ENCODE peak calls at places on chromosomes 1 and 21, in nine cellular contexts. F is A549, T is GM23338, M is HL-60, B is SK-N-SH, Q is GM12878, L is K562, K is HepG2, J is Panc1. G is an unnamed sample.

GRCh38 chr1:20380616-20381035 is 90.0 kb downstream of the VWA5B1 start:
- DNase-seq in F (peak), T (no peak), M (no peak), B (no peak), Q (no peak), L (no peak), K (no peak), J (no peak), G (peak)

GRCh38 chr1:204731509-204731908 is 46.0 kb upstream of the LRRN2 start:
- DNase-seq in F (no peak), T (no peak), M (no peak), B (no peak), Q (no peak), L (no peak), K (no peak), J (no peak), G (no peak)

GRCh38 chr1:26996024-26996423 is 2.5 kb downstream of the TRNP1 start:
- DNase-seq in F (peak), T (peak), M (no peak), B (no peak), Q (no peak), L (no peak), K (no peak), J (no peak), G (no peak)

GRCh38 chr1:179709841-179710329 is 33.2 kb upstream of the FAM163A start:
- DNase-seq in F (no peak), T (no peak), M (no peak), B (peak), Q (peak), L (no peak), K (no peak), J (no peak), G (no peak)

GRCh38 chr1:241250465-241250864 is 106.5 kb downstream of the RGS7 start:
- DNase-seq in F (no peak), T (no peak), M (no peak), B (no peak), Q (no peak), L (no peak), K (no peak), J (no peak), G (no peak)

GRCh38 chr1:40739455-40740008 is 44.1 kb upstream of the KCNQ4 start:
- DNase-seq in F (no peak), T (no peak), M (no peak), B (no peak), Q (no peak), L (no peak), K (no peak), J (no peak), G (no peak)

GRCh38 chr1:153032677-153033308 is 1.8 kb downstream of the SPRR1B start:
- DNase-seq in F (peak), T (peak), M (no peak), B (peak), Q (no peak), L (peak), K (peak), J (peak), G (peak)

GRCh38 chr1:14848203-14848602 is 249.7 kb downstream of the KAZN start:
- DNase-seq in F (no peak), T (no peak), M (no peak), B (no peak), Q (no peak), L (no peak), K (no peak), J (no peak), G (no peak)

GRCh38 chr1:1272341-1273151 is 1.1 kb downstream of the UBE2J2 start:
- DNase-seq in F (no peak), T (no peak), M (no peak), B (no peak), Q (no peak), L (no peak), K (no peak), J (no peak), G (no peak)

GRCh38 chr21:29870814-29871213 is 69.0 kb downstream of the GRIK1 start:
- DNase-seq in F (no peak), T (peak), M (no peak), B (no peak), Q (no peak), L (no peak), K (no peak), J (no peak), G (no peak)

GRCh38 chr21:44795342-44795741 is 6.3 kb downstream of the UBE2G2 start:
- DNase-seq in F (no peak), T (no peak), M (no peak), B (no peak), Q (no peak), L (no peak), K (no peak), J (no peak), G (no peak)

GRCh38 chr1:63198921-63199530 is 123.3 kb upstream of the FOXD3 start:
- DNase-seq in F (no peak), T (peak), M (no peak), B (no peak), Q (no peak), L (no peak), K (no peak), J (no peak), G (no peak)

GRCh38 chr1:239906394-239906793 is 185.3 kb upstream of the FMN2 start:
- DNase-seq in F (no peak), T (no peak), M (no peak), B (no peak), Q (no peak), L (no peak), K (no peak), J (no peak), G (no peak)

GRCh38 chr1:210239295-210240155 is 6.9 kb downstream of the SERTAD4 start:
- DNase-seq in F (peak), T (peak), M (no peak), B (peak), Q (no peak), L (peak), K (peak), J (no peak), G (peak)

GRCh38 chr1:172450524-172450885 is 6.6 kb upstream of the PIGC start:
- DNase-seq in F (no peak), T (no peak), M (peak), B (no peak), Q (no peak), L (no peak), K (peak), J (no peak), G (no peak)

GRCh38 chr1:172447641-172448040 is 3.8 kb upstream of the PIGC start:
- DNase-seq in F (no peak), T (no peak), M (peak), B (no peak), Q (no peak), L (no peak), K (no peak), J (no peak), G (no peak)

GRCh38 chr1:172451002-172451443 is 7.2 kb upstream of the PIGC start:
- DNase-seq in F (peak), T (no peak), M (no peak), B (no peak), Q (no peak), L (peak), K (peak), J (no peak), G (no peak)

GRCh38 chr1:172449012-172449584 is 5.2 kb upstream of the PIGC start:
- DNase-seq in F (peak), T (no peak), M (peak), B (no peak), Q (no peak), L (no peak), K (peak), J (no peak), G (no peak)

DNA sequence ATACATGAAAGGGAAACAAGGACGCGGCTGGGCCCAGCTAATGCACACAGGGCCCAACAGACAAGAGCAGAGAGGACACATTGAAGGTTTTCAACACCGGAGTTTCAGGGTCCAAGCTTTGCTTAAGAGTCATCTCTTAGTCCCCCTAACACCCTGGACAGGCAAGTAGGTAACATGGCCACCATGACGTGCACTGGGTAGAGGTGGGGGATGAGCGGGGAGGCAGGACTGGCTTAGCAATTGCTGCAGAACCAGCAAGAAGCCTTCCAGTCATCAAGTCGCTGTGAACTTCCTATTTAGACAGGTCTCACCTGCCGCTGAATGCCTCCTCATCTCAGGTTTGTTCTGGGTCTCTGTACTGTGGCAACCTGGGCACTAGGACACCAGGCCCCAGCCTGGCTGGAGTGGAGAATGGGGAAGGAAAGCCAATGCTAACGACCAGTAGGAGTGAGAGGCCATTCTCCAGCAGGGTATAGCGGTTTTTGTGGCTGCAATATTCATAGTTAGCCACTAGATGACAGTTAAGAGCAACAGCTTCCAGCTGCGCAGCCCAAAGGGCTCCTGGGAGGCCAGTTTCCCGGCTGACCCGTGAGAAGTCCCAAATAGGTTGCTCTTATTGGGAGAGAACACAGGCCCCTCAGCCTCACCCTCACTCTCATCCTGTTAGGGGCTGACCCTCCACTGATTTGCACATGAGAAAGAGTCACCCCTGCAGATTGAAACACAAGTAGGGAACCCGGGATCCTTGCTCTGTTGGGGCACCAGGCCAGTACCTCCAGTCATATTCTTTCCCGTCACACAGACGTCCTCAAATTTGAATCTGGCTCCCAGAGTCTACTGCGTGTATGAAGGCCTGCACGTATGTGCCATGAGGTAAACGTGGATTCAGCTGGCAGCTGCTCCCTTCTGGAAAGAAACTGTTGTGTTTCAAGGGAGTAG is 6.0 kb upstream of the PIGC start:
- DNase-seq in F (peak), T (peak), M (peak), B (peak), Q (no peak), L (peak), K (peak), J (peak), G (peak)
- TF ChIP-seq REST in F (no peak), T (no peak), M (no peak), B (no peak), Q (no peak), L (no peak), K (no peak), J (no peak), G (no peak)

GRCh38 chr1:68112835-68113243 is 62.4 kb upstream of the DIRAS3 start:
- DNase-seq in F (peak), T (no peak), M (no peak), B (no peak), Q (no peak), L (no peak), K (no peak), J (no peak), G (peak)
- TF ChIP-seq REST in F (no peak), T (no peak), M (no peak), B (no peak), Q (no peak), L (no peak), K (no peak), J (no peak), G (no peak)

GRCh38 chr1:207393610-207394009 is 60.5 kb upstream of the CR2 start:
- DNase-seq in F (peak), T (no peak), M (no peak), B (no peak), Q (no peak), L (no peak), K (no peak), J (peak), G (peak)

GRCh38 chr1:207388721-207389120 is 65.4 kb upstream of the CR2 start:
- DNase-seq in F (no peak), T (no peak), M (no peak), B (no peak), Q (no peak), L (no peak), K (no peak), J (no peak), G (no peak)

GRCh38 chr1:207389728-207390464 is 64.2 kb upstream of the CR2 start:
- DNase-seq in F (peak), T (no peak), M (no peak), B (no peak), Q (no peak), L (no peak), K (no peak), J (peak), G (peak)
- TF ChIP-seq REST in F (no peak), T (no peak), M (no peak), B (no peak), Q (no peak), L (no peak), K (no peak), J (no peak), G (no peak)

DNA sequence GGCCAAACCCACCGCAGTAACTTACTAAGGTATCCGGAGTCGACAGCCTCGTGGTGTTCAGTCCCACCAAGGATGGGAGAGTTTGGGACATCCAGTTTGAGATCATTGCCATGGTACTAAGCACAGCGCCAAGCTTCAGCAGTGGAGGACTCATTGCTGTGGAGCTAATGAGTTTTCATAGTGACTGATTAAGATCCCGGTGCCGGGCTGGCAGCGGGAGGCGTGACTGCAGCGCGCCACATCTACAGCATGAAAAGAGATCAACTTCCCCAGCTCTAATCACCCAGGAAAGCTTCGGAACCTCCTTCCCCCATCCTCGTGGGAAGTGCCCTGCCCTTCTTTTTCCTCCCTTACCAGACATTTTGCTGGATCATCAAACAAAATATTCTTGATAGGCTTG is 149.9 kb downstream of the OLFM3 start:
- DNase-seq in F (no peak), T (peak), M (no peak), B (peak), Q (no peak), L (no peak), K (no peak), J (no peak), G (no peak)
- TF ChIP-seq REST in F (no peak), T (no peak), M (no peak), B (no peak), Q (no peak), L (no peak), K (no peak), J (no peak), G (no peak)

GRCh38 chr1:200731654-200732332 is 6.9 kb upstream of the CAMSAP2 start:
- DNase-seq in F (peak), T (no peak), M (no peak), B (no peak), Q (no peak), L (peak), K (no peak), J (no peak), G (no peak)

GRCh38 chr1:200737647-200738296 is 921 bp upstream of the CAMSAP2 start:
- DNase-seq in F (no peak), T (peak), M (no peak), B (no peak), Q (no peak), L (no peak), K (no peak), J (no peak), G (no peak)

GRCh38 chr1:200729863-200730262 is 8.8 kb upstream of the CAMSAP2 start:
- DNase-seq in F (no peak), T (no peak), M (no peak), B (no peak), Q (no peak), L (no peak), K (no peak), J (no peak), G (no peak)

GRCh38 chr1:200732438-200732837 is 6.3 kb upstream of the CAMSAP2 start:
- DNase-seq in F (no peak), T (peak), M (no peak), B (no peak), Q (no peak), L (no peak), K (no peak), J (no peak), G (no peak)

DNA sequence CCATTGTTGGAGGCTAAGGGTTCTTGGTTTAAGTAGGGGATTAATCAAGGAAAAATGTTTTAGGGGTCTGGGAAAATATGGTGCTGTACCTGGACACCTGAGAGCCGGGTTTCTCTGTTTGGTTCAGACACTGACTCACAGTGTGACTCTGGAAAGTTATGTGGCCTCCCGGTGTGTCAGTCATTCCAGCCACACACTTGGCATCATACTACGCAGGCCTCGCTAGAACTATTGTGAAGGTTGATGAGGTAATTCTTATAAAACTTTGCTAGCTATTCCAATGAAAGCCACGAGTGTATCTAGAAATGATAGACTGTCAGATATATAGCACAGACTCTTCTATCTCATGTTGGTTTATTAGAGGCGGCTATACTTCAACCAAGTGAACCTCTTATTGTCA is 4.8 kb upstream of the CAMSAP2 start:
- DNase-seq in F (no peak), T (no peak), M (no peak), B (no peak), Q (no peak), L (no peak), K (no peak), J (no peak), G (no peak)
- TF ChIP-seq REST in F (no peak), T (no peak), M (no peak), B (no peak), Q (no peak), L (no peak), K (no peak), J (no peak), G (no peak)

GRCh38 chr1:203638914-203639313 is 12.3 kb downstream of the ATP2B4 start:
- DNase-seq in F (no peak), T (no peak), M (peak), B (no peak), Q (no peak), L (peak), K (no peak), J (no peak), G (no peak)
- TF ChIP-seq REST in F (no peak), T (no peak), M (no peak), B (no peak), Q (no peak), L (no peak), K (no peak), J (no peak), G (no peak)

GRCh38 chr1:214637722-214638473 is 34.9 kb downstream of the CENPF start:
- DNase-seq in F (peak), T (peak), M (no peak), B (no peak), Q (no peak), L (peak), K (peak), J (no peak), G (peak)
- TF ChIP-seq REST in F (no peak), T (no peak), M (no peak), B (no peak), Q (no peak), L (no peak), K (no peak), J (no peak), G (no peak)

G was measured in HCT116.